ENCODE peak calls at places on chromosomes 11 and 22, in ten cellular contexts. S, W, Y, K, X, D, B, R, E and I are unnamed samples.

GRCh38 chr11:23924226-23924625 is 572.6 kb upstream of the LUZP2 start:
- DNase-seq in B (no peak), Y (no peak), K (no peak), R (no peak), X (no peak), W (no peak), S (no peak), E (no peak), D (no peak), I (no peak)

GRCh38 chr11:21588754-21589153 is 604.1 kb upstream of the ANO5 start:
- DNase-seq in Y (no peak), D (no peak), K (no peak), E (no peak), X (no peak), B (no peak), W (no peak), S (no peak), R (no peak), I (no peak)

GRCh38 chr11:58979222-58979621 is 39.9 kb downstream of the GLYATL1 start:
- DNase-seq in R (no peak), W (no peak), X (no peak), K (no peak), E (no peak), D (no peak), B (no peak), Y (no peak), S (no peak), I (no peak)

GRCh38 chr11:43360361-43361032 is 1.8 kb downstream of the TTC17 start:
- DNase-seq in R (no peak), Y (peak; percentile 42), X (no peak), S (no peak), K (no peak), B (no peak), W (peak; percentile 53), D (no peak), E (no peak), I (no peak)

GRCh38 chr11:2380807-2381350 is 3.8 kb downstream of the CD81 start:
- DNase-seq in K (no peak), Y (no peak), B (no peak), S (peak; percentile 90), X (no peak), D (peak; percentile 19), E (no peak), R (peak; percentile 61), W (peak; percentile 56), I (no peak)

GRCh38 chr11:72958790-72959189 is 144.6 kb downstream of the ATG16L2 start:
- DNase-seq in Y (peak; percentile 47), X (no peak), K (no peak), D (no peak), E (peak; percentile 57), R (no peak), W (no peak), S (no peak), B (no peak), I (no peak)

GRCh38 chr11:44205836-44206235 is 104.1 kb downstream of the ALX4 start:
- DNase-seq in D (no peak), E (no peak), Y (no peak), B (no peak), W (no peak), X (no peak), K (no peak), S (no peak), R (no peak), I (no peak)

GRCh38 chr22:47337161-47337621 is 574.7 kb downstream of the TBC1D22A start:
- DNase-seq in X (peak; percentile 89), E (peak; percentile 94), D (peak; percentile 69), W (peak; percentile 77), K (peak; percentile 59), R (no peak), B (peak; percentile 21), Y (peak; percentile 87), S (no peak), I (peak; percentile 45)

GRCh38 chr22:42073568-42074152 is 388 bp upstream of the PHETA2 start:
- DNase-seq in B (no peak), D (no peak), W (no peak), Y (no peak), K (no peak), E (no peak), R (no peak), X (no peak), S (no peak), I (no peak)

GRCh38 chr22:35695202-35695601 is 22.5 kb upstream of the APOL5 start:
- DNase-seq in R (no peak), B (no peak), Y (no peak), E (no peak), X (no peak), W (no peak), D (no peak), K (no peak), S (no peak), I (no peak)

GRCh38 chr11:121113611-121114010 is 12.6 kb downstream of the TECTA start:
- DNase-seq in R (no peak), D (no peak), W (no peak), S (no peak), E (no peak), K (no peak), B (no peak), X (no peak), Y (no peak), I (no peak)

GRCh38 chr11:73493838-73494598 is 103.9 kb downstream of the FAM168A start:
- DNase-seq in E (peak; percentile 94), Y (peak; percentile 78), X (peak; percentile 38), D (no peak), W (peak; percentile 92), R (no peak), S (peak; percentile 35), K (peak; percentile 49), B (peak; percentile 9), I (peak; percentile 31)

GRCh38 chr11:22674470-22675426 is 8.3 kb downstream of the GAS2 start:
- DNase-seq in K (no peak), Y (no peak), B (no peak), E (no peak), S (no peak), D (peak; percentile 66), R (no peak), X (peak; percentile 4), W (no peak), I (no peak)

GRCh38 chr22:27937453-27937852 is 18.4 kb upstream of the PITPNB start:
- DNase-seq in W (no peak), K (no peak), S (no peak), E (no peak), B (no peak), X (no peak), D (no peak), R (no peak), Y (no peak), I (no peak)

GRCh38 chr11:61860054-61860903 is 31.1 kb downstream of the FADS3 start:
- DNase-seq in B (no peak), E (peak; percentile 38), Y (no peak), W (no peak), R (peak; percentile 82), K (peak; percentile 49), D (peak; percentile 56), S (peak; percentile 77), X (peak; percentile 42), I (no peak)

DNA sequence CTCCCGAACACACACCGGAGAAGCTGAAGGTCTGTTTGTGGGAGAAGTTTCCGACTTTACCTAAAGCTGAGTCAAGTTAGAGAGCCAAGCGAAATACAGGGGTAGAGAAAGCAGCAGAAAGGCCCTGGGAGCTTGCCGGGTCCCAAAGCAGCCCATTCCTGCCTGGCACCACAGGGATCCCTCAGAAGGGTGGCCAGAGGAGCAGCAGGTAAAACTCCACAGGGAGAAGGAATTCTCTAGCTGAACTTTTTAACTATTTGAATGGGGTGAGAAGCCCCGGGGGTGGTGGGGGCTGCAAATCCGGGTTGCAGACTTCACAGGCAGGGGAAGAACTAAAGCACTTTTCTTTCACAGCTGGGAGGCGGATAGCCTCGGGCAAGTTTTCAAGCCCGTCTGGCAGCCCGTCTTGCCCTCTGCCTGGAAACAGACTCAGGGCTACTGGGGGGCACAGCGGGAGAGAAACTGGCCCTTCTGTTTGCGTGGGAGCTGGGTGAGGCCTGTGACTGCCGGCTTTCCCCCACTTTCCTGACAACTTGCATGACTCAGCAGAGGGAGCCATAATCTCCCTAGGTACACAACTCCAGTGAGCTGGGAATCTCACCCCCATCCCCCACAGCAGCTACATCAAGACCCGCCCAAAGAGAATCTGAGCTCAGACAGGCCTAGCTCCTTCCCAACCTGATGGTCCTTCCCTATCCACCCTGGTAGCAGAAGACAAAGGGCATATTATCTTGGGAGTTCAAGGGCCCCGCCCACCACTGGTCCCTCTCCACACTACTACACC is 311.0 kb downstream of the SBF2 start:
- DNase-seq in S (no peak), E (peak; percentile 65), K (no peak), X (peak; percentile 97), B (no peak), Y (peak; percentile 40), W (no peak), R (no peak), D (peak; percentile 13), I (peak; percentile 46)
- H3K27ac ChIP-seq in S (no peak overlapping the region), E (no peak overlapping the region), K (peak overlapping the region; percentile 78), X (peak overlapping the region; percentile 95), B (no peak overlapping the region), Y (peak overlapping the region; percentile 35), W (no peak overlapping the region), R (no peak overlapping the region), D (no peak overlapping the region), I (no peak overlapping the region)

DNA sequence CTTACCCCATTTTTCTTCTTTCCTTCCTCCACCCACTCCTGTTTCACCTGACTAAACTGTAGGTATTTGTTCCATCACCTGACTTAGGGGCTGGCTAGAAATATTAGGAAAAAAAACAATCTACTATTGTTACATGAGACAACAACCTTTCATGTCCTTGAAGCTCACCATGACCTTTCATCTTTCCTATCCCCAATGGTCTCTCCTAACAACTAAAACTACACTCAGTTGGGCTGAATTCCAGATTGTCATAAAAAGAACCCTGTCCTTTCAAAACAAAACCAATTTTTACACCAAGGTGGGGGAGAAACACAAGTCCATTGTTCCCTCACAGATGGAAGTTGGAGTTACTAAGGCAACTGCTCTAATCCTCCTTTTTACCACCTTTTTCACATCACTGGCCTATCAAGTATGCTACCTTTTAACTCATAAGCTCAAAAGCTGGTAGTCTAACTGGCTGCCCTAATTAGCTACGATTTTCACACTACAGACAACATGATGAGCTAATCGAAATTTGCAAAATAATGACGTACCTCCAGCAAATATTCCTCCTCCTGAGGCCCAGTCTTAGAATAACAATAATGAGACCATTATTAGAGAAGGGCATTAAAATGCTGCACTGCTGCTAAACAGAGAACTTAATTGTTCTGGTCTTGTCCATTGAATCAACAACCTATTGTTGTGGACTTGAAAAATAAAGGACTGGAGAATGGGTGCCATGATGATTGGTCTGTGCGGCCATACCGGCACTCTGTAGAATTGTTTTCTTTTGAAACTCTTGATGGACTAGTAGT is 46.5 kb upstream of the SOX6 start:
- DNase-seq in S (no peak), R (no peak), Y (no peak), W (no peak), E (peak; percentile 5), B (no peak), X (no peak), D (no peak), K (no peak), I (peak; percentile 63)
- H3K27ac ChIP-seq in S (no peak overlapping the region), R (no peak overlapping the region), Y (no peak overlapping the region), W (no peak overlapping the region), E (no peak overlapping the region), B (peak overlapping the region; percentile 46), X (no peak overlapping the region), D (no peak overlapping the region), K (no peak overlapping the region), I (peak overlapping the region; percentile 41)

GRCh38 chr22:19105456-19105855 is 16.8 kb downstream of the DGCR2 start:
- DNase-seq in D (no peak), X (no peak), R (no peak), W (no peak), K (no peak), S (no peak), B (peak; percentile 19), E (no peak), Y (no peak), I (no peak)
- H3K27ac ChIP-seq in D (no peak overlapping the region), X (no peak overlapping the region), R (no peak overlapping the region), W (no peak overlapping the region), K (peak overlapping the region; percentile 67), S (no peak overlapping the region), B (peak overlapping the region; percentile 41), E (no peak overlapping the region), Y (no peak overlapping the region), I (no peak overlapping the region)

GRCh38 chr11:123653997-123654565 is 343 bp downstream of the SCN3B start:
- DNase-seq in E (peak; percentile 60), W (peak; percentile 68), D (peak; percentile 24), B (peak; percentile 25), Y (peak; percentile 34), S (peak; percentile 67), K (peak; percentile 58), X (peak; percentile 22), R (peak; percentile 50), I (no peak)
- H3K27ac ChIP-seq in E (no peak overlapping the region), W (no peak overlapping the region), D (no peak overlapping the region), B (peak overlapping the region; percentile 69), Y (no peak overlapping the region), S (peak overlapping the region; percentile 80), K (peak overlapping the region; percentile 20), X (peak overlapping the region; percentile 65), R (peak overlapping the region; percentile 4), I (no peak overlapping the region)